ENCODE peak calls at places on chromosomes 11 and 22, in six cellular contexts. E, F, B, I, Q and G are unnamed samples.
A peak's percentile ranks its signal among the peaks of the same experiment; 100 is the strongest.

GRCh38 chr11:64694821-64695365 is 28.1 kb downstream of the NRXN2 start:
- DNase-seq in I (no peak), B (no peak), F (no peak), Q (no peak), E (no peak), G (no peak)

GRCh38 chr11:73795925-73796632 is 8.4 kb downstream of the MRPL48 start:
- DNase-seq in Q (peak; percentile 28), E (no peak), F (no peak), B (no peak), I (no peak), G (no peak)

GRCh38 chr11:62054484-62055121 is 69.2 kb upstream of the INCENP start:
- DNase-seq in Q (peak; percentile 92), B (peak; percentile 61), E (no peak), I (no peak), F (peak; percentile 72), G (peak; percentile 75)

GRCh38 chr11:1116666-1117390 is 40.9 kb upstream of the MUC5AC start:
- DNase-seq in F (peak; percentile 4), I (peak; percentile 72), B (peak; percentile 43), E (no peak), Q (no peak), G (no peak)

GRCh38 chr22:43897751-43898261 is 6.0 kb upstream of the PNPLA5 start:
- DNase-seq in F (no peak), Q (peak; percentile 29), B (no peak), E (no peak), I (no peak), G (no peak)

GRCh38 chr11:8671242-8671641 is 11.2 kb downstream of the TRIM66 start:
- DNase-seq in I (no peak), B (no peak), E (peak; percentile 68), F (peak; percentile 14), Q (peak; percentile 48), G (no peak)

GRCh38 chr11:19987243-19987870 is 172.9 kb downstream of the DBX1 start:
- DNase-seq in E (no peak), F (no peak), B (no peak), I (no peak), Q (no peak), G (peak; percentile 11)

GRCh38 chr11:17598700-17599459 is 51.8 kb downstream of the OTOG start:
- DNase-seq in B (peak; percentile 77), I (peak; percentile 81), Q (peak; percentile 59), E (peak; percentile 59), F (peak; percentile 67), G (peak; percentile 51)

GRCh38 chr11:80815752-80816453 is 1375.1 kb upstream of the TENM4 start:
- DNase-seq in Q (no peak), F (no peak), I (no peak), E (no peak), B (no peak), G (no peak)

GRCh38 chr22:44486538-44486937 is 11.5 kb downstream of the RTL6 start:
- DNase-seq in Q (peak; percentile 32), I (no peak), E (no peak), B (no peak), F (no peak), G (no peak)

GRCh38 chr11:86575208-86575855 is 97.1 kb downstream of the ME3 start:
- DNase-seq in I (no peak), F (no peak), B (no peak), Q (no peak), E (no peak), G (no peak)

GRCh38 chr11:61694971-61695706 is 14.9 kb downstream of the DAGLA start:
- DNase-seq in E (peak; percentile 82), Q (no peak), B (no peak), I (peak; percentile 87), F (peak; percentile 43), G (no peak)

GRCh38 chr11:95337175-95337957 is 106.4 kb upstream of the SESN3 start:
- DNase-seq in E (peak; percentile 62), B (no peak), F (peak; percentile 43), Q (no peak), I (peak; percentile 83), G (no peak)

GRCh38 chr11:93921695-93922468 is 71.5 kb upstream of the VSTM5 start:
- DNase-seq in E (no peak), B (no peak), I (no peak), F (peak; percentile 18), Q (peak; percentile 51), G (peak; percentile 73)

GRCh38 chr11:72844356-72844755 is 30.1 kb downstream of the ATG16L2 start:
- DNase-seq in I (no peak), Q (no peak), F (no peak), B (no peak), E (no peak), G (no peak)

GRCh38 chr11:31676280-31676982 is 134.7 kb downstream of the PAX6 start:
- DNase-seq in B (no peak), Q (no peak), F (no peak), I (no peak), E (no peak), G (no peak)

GRCh38 chr22:34414467-34415440 is 494.5 kb upstream of the LARGE1 start:
- DNase-seq in B (peak; percentile 56), E (no peak), F (peak; percentile 43), I (no peak), Q (peak; percentile 66), G (peak; percentile 51)

GRCh38 chr11:95697614-95698408 is 91.8 kb downstream of the FAM76B start:
- DNase-seq in Q (no peak), E (no peak), B (no peak), I (no peak), F (no peak), G (no peak)

GRCh38 chr11:74820763-74821162 is 72.1 kb downstream of the RNF169 start:
- DNase-seq in Q (peak; percentile 27), E (no peak), F (no peak), I (no peak), B (no peak), G (no peak)

GRCh38 chr11:122729139-122729538 is 73.6 kb downstream of the UBASH3B start:
- DNase-seq in E (no peak), B (no peak), Q (no peak), F (no peak), I (no peak), G (no peak)

GRCh38 chr11:71525938-71526495 is 1.1 kb upstream of the KRTAP5-7 start:
- DNase-seq in Q (no peak), I (peak; percentile 45), B (no peak), E (no peak), F (no peak), G (no peak)

GRCh38 chr11:69365567-69365966 is 71.6 kb downstream of the MYEOV start:
- DNase-seq in Q (no peak), E (no peak), I (no peak), B (no peak), F (no peak), G (no peak)

GRCh38 chr11:20097319-20098221 is 62.7 kb downstream of the DBX1 start:
- DNase-seq in F (no peak), B (no peak), E (peak; percentile 69), I (no peak), Q (no peak), G (no peak)

GRCh38 chr11:121067453-121067852 is 33.6 kb upstream of the TECTA start:
- DNase-seq in I (no peak), E (no peak), B (no peak), Q (peak; percentile 37), F (no peak), G (no peak)

GRCh38 chr22:50620861-50621490 is 7.0 kb downstream of the ARSA start:
- DNase-seq in Q (no peak), I (no peak), B (peak; percentile 48), F (peak; percentile 45), E (no peak), G (no peak)

GRCh38 chr22:25451480-25452114 is 112.9 kb upstream of the GRK3 start:
- DNase-seq in I (no peak), B (no peak), E (no peak), Q (no peak), F (no peak), G (no peak)

GRCh38 chr22:25448435-25449051 is 115.9 kb upstream of the GRK3 start:
- DNase-seq in F (no peak), B (no peak), Q (no peak), E (no peak), I (no peak), G (peak; percentile 68)

GRCh38 chr22:25447067-25447688 is 117.3 kb upstream of the GRK3 start:
- DNase-seq in B (no peak), F (no peak), I (no peak), Q (no peak), E (no peak), G (no peak)

GRCh38 chr22:25449781-25450317 is 114.6 kb upstream of the GRK3 start:
- DNase-seq in Q (no peak), B (no peak), E (no peak), I (no peak), F (no peak), G (no peak)

GRCh38 chr22:25447689-25448434 is 116.6 kb upstream of the GRK3 start:
- DNase-seq in Q (peak; percentile 79), F (peak; percentile 92), B (peak; percentile 94), I (peak; percentile 90), E (peak; percentile 90), G (peak; percentile 95)
- TF ChIP-seq POLR2A in Q (peak; percentile 64), F (no peak), B (no peak), I (no peak), E (peak; percentile 31), G (peak; percentile 41)

DNA sequence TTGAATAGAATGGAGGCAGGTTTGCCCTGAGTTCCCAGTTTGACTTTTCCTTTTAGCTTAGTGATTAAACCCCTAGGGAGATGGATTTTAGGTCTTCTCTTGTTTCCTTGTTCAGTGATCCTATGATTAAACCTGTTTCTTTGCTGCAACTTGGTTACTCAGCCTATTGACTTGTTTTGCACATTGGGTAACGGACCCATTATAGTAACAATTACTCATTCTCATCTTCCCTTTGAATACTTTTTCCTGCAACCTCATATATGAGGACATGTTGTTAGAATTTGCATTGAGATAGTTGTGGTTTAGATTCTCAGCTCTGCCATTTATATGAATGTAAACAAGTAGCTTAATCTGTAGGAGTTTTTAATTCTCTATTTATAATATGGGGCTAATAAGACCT is 489.2 kb upstream of the CNTN5 start:
- DNase-seq in Q (no peak), B (no peak), E (no peak), F (no peak), I (no peak), G (no peak)
- TF ChIP-seq POLR2A in Q (no peak), B (no peak), E (no peak), F (no peak), I (no peak), G (no peak)

GRCh38 chr22:27273386-27273785 is 528.2 kb downstream of the MN1 start:
- DNase-seq in Q (no peak), B (no peak), E (no peak), I (no peak), F (no peak), G (no peak)

GRCh38 chr22:27269751-27270586 is 531.6 kb downstream of the MN1 start:
- DNase-seq in E (no peak), Q (no peak), I (no peak), F (no peak), B (no peak), G (no peak)

GRCh38 chr22:27270818-27271510 is 530.6 kb downstream of the MN1 start:
- DNase-seq in Q (no peak), I (no peak), B (no peak), E (no peak), F (no peak), G (no peak)

GRCh38 chr22:27278986-27279385 is 522.6 kb downstream of the MN1 start:
- DNase-seq in B (no peak), I (no peak), F (no peak), Q (no peak), E (no peak), G (no peak)

GRCh38 chr22:27274770-27275449 is 526.6 kb downstream of the MN1 start:
- DNase-seq in E (no peak), I (no peak), F (no peak), Q (no peak), B (no peak), G (no peak)
- TF ChIP-seq POLR2A in E (no peak), I (no peak), F (no peak), Q (no peak), B (no peak), G (no peak)

GRCh38 chr11:5689551-5689983 is at the start of gene TRIM22:
- DNase-seq in E (peak; percentile 44), B (no peak), I (no peak), F (peak; percentile 50), Q (no peak), G (peak; percentile 62)
- TF ChIP-seq POLR2A in E (peak; percentile 14), B (no peak), I (no peak), F (peak; percentile 36), Q (no peak), G (no peak)